ENCODE peak calls at places on chromosomes 3 and 15, in nine cellular contexts. Y is cardiac muscle cell; R is RWPE2; J is HEK293T; K is posterior cingulate gyrus; Z is B cell; W is T-helper 17 cell; S is neural progenitor cell; F is CD8-positive, alpha-beta memory T cell. U is an unnamed sample.

GRCh38 chr15:25764980-25765735 is 98.0 kb downstream of the ATP10A start:
- DNase-seq in Y (no peak), R (no peak), J (no peak), K (no peak), Z (no peak), W (no peak), S (no peak), F (no peak), U (no peak)

GRCh38 chr3:134355416-134355815 is 18.8 kb downstream of the AMOTL2 start:
- DNase-seq in Y (no peak), R (peak; percentile 15), J (no peak), K (no peak), Z (no peak), W (no peak), S (no peak), F (no peak), U (no peak)

GRCh38 chr3:10561942-10562565 is 56.7 kb upstream of the ATP2B2 start:
- DNase-seq in Y (no peak), R (peak; percentile 14), J (no peak), K (no peak), Z (no peak), W (no peak), S (no peak), F (no peak), U (peak; percentile 77)

GRCh38 chr3:133535971-133536634 is 37.4 kb upstream of the CDV3 start:
- DNase-seq in Y (peak; percentile 94), R (no peak), J (no peak), K (no peak), Z (no peak), W (no peak), S (no peak), F (no peak), U (no peak)

GRCh38 chr15:92495468-92495867 is 101.8 kb downstream of the ST8SIA2 start:
- DNase-seq in Y (no peak), R (no peak), J (no peak), K (no peak), Z (no peak), W (no peak), S (no peak), F (no peak), U (no peak)

GRCh38 chr3:59407425-59407824 is 357.6 kb upstream of the CFAP20DC start:
- DNase-seq in Y (no peak), R (no peak), J (no peak), K (no peak), Z (no peak), W (no peak), S (no peak), F (no peak), U (no peak)

GRCh38 chr3:71504250-71505036 is 79.1 kb downstream of the FOXP1 start:
- DNase-seq in Y (peak; percentile 76), R (peak; percentile 70), J (no peak), K (no peak), Z (no peak), W (no peak), S (no peak), F (no peak), U (no peak)

GRCh38 chr15:62783303-62783957 is 259.1 kb upstream of the TPM1 start:
- DNase-seq in Y (peak; percentile 61), R (no peak), J (no peak), K (no peak), Z (no peak), W (no peak), S (no peak), F (no peak), U (no peak)

GRCh38 chr15:43239732-43240491 is 19.1 kb upstream of the EPB42 start:
- DNase-seq in Y (no peak), R (no peak), J (no peak), K (no peak), Z (no peak), W (no peak), S (no peak), F (no peak), U (peak; percentile 12)